ENCODE peak calls at places on chromosome 11, in eight cellular contexts. T is H7; Y is HTR-8/SVneo; H is Daoy; G is mucosa of descending colon; R is stimulated activated CD8-positive, alpha-beta memory T cell treated with anti-CD3 and anti-CD28 coated beads, Interleukin-12 subunit alpha, Interleukin-12 subunit beta, amount 100 ng/mL, for 4 hours; M is hepatocyte; S is activated CD4-positive, alpha-beta T cell treated with anti-CD3 and anti-CD28 coated beads for 24 hours. C is an unnamed sample.

GRCh38 chr11:125552927-125553326 is 16.4 kb upstream of the EI24 start:
- DNase-seq in Y (no peak), S (no peak), T (no peak), R (no peak), G (no peak), M (no peak), H (no peak), C (no peak)

GRCh38 chr11:128536521-128536920 is 50.8 kb downstream of the ETS1 start:
- DNase-seq in M (no peak), S (no peak), Y (no peak), R (no peak), G (no peak), T (no peak), H (no peak), C (no peak)

GRCh38 chr11:78228467-78228866 is 39.7 kb downstream of the USP35 start:
- DNase-seq in H (no peak), G (peak), R (no peak), Y (peak), S (no peak), M (peak), T (peak), C (peak)

GRCh38 chr11:129144256-129144655 is 47.9 kb downstream of the ARHGAP32 start:
- DNase-seq in S (no peak), T (no peak), G (no peak), Y (no peak), H (no peak), R (no peak), M (no peak), C (no peak)

GRCh38 chr11:134736251-134737072 is 324.4 kb upstream of the B3GAT1 start:
- DNase-seq in Y (no peak), G (no peak), T (no peak), S (no peak), H (no peak), R (no peak), M (peak), C (no peak)

GRCh38 chr11:11973361-11973800 is 35.0 kb downstream of the DKK3 start:
- DNase-seq in S (no peak), G (peak), T (peak), Y (no peak), M (no peak), H (no peak), R (no peak), C (no peak)

GRCh38 chr11:16791494-16791961 is 53.1 kb downstream of the C11orf58 start:
- DNase-seq in H (peak), T (no peak), S (no peak), M (peak), Y (peak), G (no peak), R (no peak), C (peak)

GRCh38 chr11:3840289-3840869 is 380 bp downstream of the RHOG start:
- DNase-seq in M (peak), T (peak), R (peak), S (no peak), H (no peak), Y (peak), G (peak), C (no peak)

GRCh38 chr11:18522388-18522787 is 4.4 kb downstream of the TSG101 start:
- DNase-seq in M (peak), H (peak), S (no peak), R (no peak), T (peak), G (no peak), Y (no peak), C (no peak)

C was measured in mammary epithelial cell.